ENCODE peak calls at places on chromosomes 12 and 14, in four cellular contexts. K, O, H and V are unnamed samples.

GRCh38 chr12:121578230-121579189 is 2.3 kb downstream of the KDM2B start:
- DNase-seq in K (peak), H (peak), O (no peak), V (no peak)

GRCh38 chr12:82124711-82125110 is 233.5 kb downstream of the CCDC59 start:
- DNase-seq in K (no peak), O (no peak), H (no peak), V (no peak)

GRCh38 chr14:103151270-103151933 is 28.1 kb downstream of the TNFAIP2 start:
- DNase-seq in K (no peak), O (no peak), H (no peak), V (no peak)

GRCh38 chr14:96057738-96058137 is 18.6 kb downstream of the C14orf132 start:
- DNase-seq in H (no peak), O (no peak), K (no peak), V (no peak)

GRCh38 chr14:97458302-97459137 is 661.3 kb downstream of the VRK1 start:
- DNase-seq in O (no peak), H (peak), K (peak), V (no peak)

GRCh38 chr12:89016970-89017778 is 335.1 kb downstream of the DUSP6 start:
- DNase-seq in K (peak), H (peak), O (peak), V (peak)

GRCh38 chr12:95790912-95791849 is 617 bp upstream of the NTN4 start:
- DNase-seq in O (no peak), K (peak), H (peak), V (peak)

GRCh38 chr12:76083761-76084276 is 666 bp downstream of the NAP1L1 start:
- DNase-seq in O (peak), K (peak), H (peak), V (peak)

GRCh38 chr12:25276199-25276937 is 25.6 kb upstream of the KRAS start:
- DNase-seq in K (no peak), O (peak), H (no peak), V (peak)

GRCh38 chr12:45388545-45388944 is 172.7 kb downstream of the ANO6 start:
- DNase-seq in K (no peak), O (peak), H (no peak), V (peak)

GRCh38 chr14:42112108-42112507 is 505.4 kb downstream of the LRFN5 start:
- DNase-seq in H (no peak), K (no peak), O (no peak), V (no peak)

GRCh38 chr12:45234134-45234865 is 18.4 kb downstream of the ANO6 start:
- DNase-seq in K (no peak), H (no peak), O (peak), V (peak)

GRCh38 chr14:68676511-68676943 is 116.3 kb downstream of the ZFP36L1 start:
- DNase-seq in O (peak), K (no peak), H (no peak), V (no peak)

GRCh38 chr14:100123618-100124017 is 35.8 kb downstream of the DEGS2 start:
- DNase-seq in O (no peak), K (no peak), H (no peak), V (no peak)

GRCh38 chr14:95039993-95040348 is 117.4 kb downstream of the DICER1 start:
- DNase-seq in H (no peak), K (no peak), O (no peak), V (no peak)

GRCh38 chr14:96055753-96056508 is 16.8 kb downstream of the C14orf132 start:
- DNase-seq in H (peak), O (no peak), K (no peak), V (no peak)

GRCh38 chr12:124098101-124098757 is 125.2 kb downstream of the ZNF664 start:
- DNase-seq in H (no peak), O (no peak), K (no peak), V (no peak)

GRCh38 chr12:70367268-70368141 is 1.4 kb downstream of the KCNMB4 start:
- DNase-seq in K (no peak), O (no peak), H (no peak), V (no peak)

GRCh38 chr14:100717371-100717770 is 9.3 kb upstream of the DLK1 start:
- DNase-seq in K (no peak), O (no peak), H (no peak), V (no peak)

GRCh38 chr14:22375321-22375930 is 213.6 kb downstream of the DAD1 start:
- DNase-seq in O (peak), H (no peak), K (no peak), V (peak)

GRCh38 chr12:110590059-110590458 is 6.9 kb upstream of the PPTC7 start:
- DNase-seq in K (no peak), H (no peak), O (no peak), V (no peak)

GRCh38 chr12:25501565-25501964 is 51.5 kb downstream of the LMNTD1 start:
- DNase-seq in H (no peak), K (no peak), O (no peak), V (no peak)

GRCh38 chr14:58315606-58316005 is 17.3 kb downstream of the ARID4A start:
- DNase-seq in O (no peak), H (no peak), K (no peak), V (no peak)

GRCh38 chr14:51304956-51305355 is 64.9 kb downstream of the TMX1 start:
- DNase-seq in K (no peak), O (no peak), H (no peak), V (peak)

GRCh38 chr12:85877459-85877858 is 3.4 kb downstream of the NTS start:
- DNase-seq in K (no peak), H (no peak), O (no peak), V (no peak)

GRCh38 chr12:86772688-86773087 is 516.5 kb upstream of the MGAT4C start:
- DNase-seq in O (no peak), H (no peak), K (no peak), V (no peak)

GRCh38 chr12:75790219-75790618 is 241.4 kb downstream of the PHLDA1 start:
- DNase-seq in H (no peak), K (no peak), O (no peak), V (no peak)

GRCh38 chr12:25434493-25434892 is 118.6 kb downstream of the LMNTD1 start:
- DNase-seq in H (no peak), O (no peak), K (no peak), V (no peak)

GRCh38 chr12:106583578-106584103 is 837 bp downstream of the RFX4 start:
- DNase-seq in H (peak), O (no peak), K (peak), V (peak)

GRCh38 chr12:109554761-109555160 is 18.5 kb downstream of the MMAB start:
- DNase-seq in H (no peak), O (no peak), K (no peak), V (no peak)

GRCh38 chr12:30991466-30991865 is 64.9 kb downstream of the TSPAN11 start:
- DNase-seq in O (no peak), K (no peak), H (no peak), V (no peak)

GRCh38 chr14:38808734-38809455 is 294.1 kb downstream of the SEC23A start:
- DNase-seq in K (peak), O (peak), H (peak), V (peak)

GRCh38 chr12:56722832-56723231 is 2.3 kb downstream of the NACA start:
- DNase-seq in K (no peak), H (no peak), O (no peak), V (no peak)

GRCh38 chr14:68510201-68510600 is 282.7 kb downstream of the ZFP36L1 start:
- DNase-seq in H (no peak), O (no peak), K (no peak), V (no peak)

DNA sequence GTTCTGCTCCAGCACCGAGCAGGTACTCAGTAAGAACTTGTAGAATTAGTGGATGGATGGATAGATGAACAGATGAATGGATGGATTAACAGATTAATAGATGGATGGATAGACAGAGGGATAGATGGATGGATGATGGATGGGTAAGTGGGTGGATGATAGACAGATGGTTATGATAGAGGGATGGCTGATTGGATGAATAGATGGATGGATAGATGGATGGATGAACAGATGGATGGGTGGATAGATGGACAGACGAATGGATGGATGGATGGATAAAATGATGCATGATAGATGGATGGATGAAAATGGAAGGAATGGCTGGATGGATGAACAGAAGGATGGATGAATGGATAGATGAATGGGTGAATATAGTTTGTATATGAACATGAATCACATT is 8.0 kb upstream of the MAP1LC3B2 start:
- DNase-seq in O (no peak), H (no peak), K (no peak), V (no peak)
- TF ChIP-seq CTCF in O (no peak), H (no peak), K (no peak), V (no peak)

DNA sequence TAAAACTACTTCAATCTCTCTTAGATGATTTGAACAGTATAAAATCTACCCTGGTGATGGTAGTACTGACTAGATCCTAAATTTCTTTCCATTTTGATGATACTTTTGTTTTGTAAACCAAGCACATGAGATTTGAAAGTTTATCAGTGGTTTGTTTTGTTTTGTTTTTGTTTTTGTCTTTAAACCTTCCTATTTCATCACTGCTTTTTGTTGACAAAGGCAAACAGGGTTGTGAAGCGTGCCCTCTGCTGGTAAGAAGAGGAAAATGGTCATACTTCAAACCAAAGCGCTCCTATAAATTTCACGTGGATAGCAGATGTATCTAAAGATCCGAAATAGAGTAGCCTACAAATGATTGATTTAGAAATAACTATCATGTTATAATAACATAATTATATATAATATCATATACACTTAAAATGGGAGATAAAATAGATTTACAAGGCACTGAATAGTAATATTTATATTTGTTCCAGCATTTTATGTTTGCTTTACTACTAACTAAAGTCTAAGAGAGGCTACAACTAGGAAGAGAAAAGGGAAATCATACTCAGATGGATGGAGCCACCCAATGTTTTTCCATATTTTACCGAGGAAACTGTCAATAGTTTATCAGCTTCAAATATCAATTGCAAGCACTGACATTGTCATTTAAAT is 254.0 kb upstream of the USP15 start:
- DNase-seq in O (peak), H (no peak), K (peak), V (peak)
- TF ChIP-seq MAX in O (no peak), H (no peak), K (no peak), V (no peak)

GRCh38 chr14:77409131-77409533 is 14.2 kb downstream of the NOXRED1 start:
- DNase-seq in O (peak), H (peak), K (peak), V (no peak)
- TF ChIP-seq CTCF in O (peak), H (peak), K (no peak), V (peak)

GRCh38 chr12:113050808-113051207 is 5.7 kb upstream of the DTX1 start:
- DNase-seq in K (no peak), H (no peak), O (no peak), V (no peak)

GRCh38 chr12:113052326-113052725 is 4.2 kb upstream of the DTX1 start:
- DNase-seq in O (no peak), H (no peak), K (no peak), V (no peak)

GRCh38 chr12:113048716-113049127 is 7.8 kb upstream of the DTX1 start:
- DNase-seq in O (peak), K (peak), H (no peak), V (peak)

GRCh38 chr12:113051759-113052158 is 4.8 kb upstream of the DTX1 start:
- DNase-seq in H (no peak), O (no peak), K (no peak), V (no peak)

DNA sequence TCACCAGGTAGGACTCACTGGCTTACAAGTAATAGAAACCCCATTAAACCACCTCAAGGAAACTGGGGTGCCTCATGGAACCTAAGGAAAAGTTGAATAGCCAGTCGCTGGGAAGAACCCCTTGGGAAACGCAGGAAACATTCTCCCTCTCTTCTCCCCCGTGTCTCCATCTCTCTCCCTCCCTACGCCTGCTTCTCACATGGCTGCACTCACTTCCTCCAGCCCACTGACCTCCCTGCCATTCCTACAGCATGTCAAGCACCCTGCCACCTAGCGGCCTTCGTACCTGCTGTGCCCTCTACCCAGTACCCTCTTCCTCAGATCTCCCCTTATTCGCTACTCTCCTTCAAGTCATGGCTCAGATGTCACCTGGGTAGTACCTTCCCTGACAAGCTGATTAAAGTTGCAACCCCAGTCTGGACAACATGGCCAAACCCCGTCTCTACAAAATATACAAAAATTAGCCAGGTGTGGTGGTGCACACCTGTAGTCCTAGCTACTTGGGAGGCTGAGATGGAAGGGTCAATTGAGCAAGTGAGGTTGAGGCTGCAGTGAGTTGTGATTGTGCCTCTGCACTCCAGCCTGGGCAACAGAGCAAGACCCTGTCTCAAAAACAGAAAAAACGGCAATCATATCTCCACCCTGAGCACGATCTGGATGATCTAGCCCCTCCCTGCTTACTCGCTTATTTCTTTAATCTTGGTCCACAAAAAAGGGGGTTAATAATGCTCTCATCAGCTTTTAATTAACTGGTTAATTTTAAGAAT is 6.4 kb upstream of the DTX1 start:
- DNase-seq in K (peak), H (peak), O (peak), V (peak)
- TF ChIP-seq MAX in K (no peak), H (peak), O (no peak), V (no peak)